ENCODE peak calls at places on chromosomes 3 and 15, in nine cellular contexts. P is upper lobe of left lung, O is esophagus muscularis mucosa, U is breast epithelium, I is SK-N-SH, Z is prostate gland, C is HepG2, V is GM23338, D is transverse colon. H is an unnamed sample.

GRCh38 chr15:84961114-84961452 is 20.6 kb upstream of the PDE8A start:
- DNase-seq in P (no peak), O (no peak), U (no peak), I (no peak), Z (no peak), C (no peak), V (peak), D (no peak), H (no peak)

GRCh38 chr15:28936481-28936881 is 50.7 kb downstream of the APBA2 start:
- DNase-seq in P (no peak), O (no peak), U (no peak), I (no peak), Z (no peak), C (no peak), V (no peak), D (no peak), H (peak)

GRCh38 chr15:93063292-93063671 is 25.7 kb downstream of the RGMA start:
- DNase-seq in P (no peak), O (no peak), U (no peak), I (no peak), Z (no peak), C (no peak), V (peak), D (no peak), H (no peak)

GRCh38 chr3:160804762-160805161 is 48.7 kb downstream of the PPM1L start:
- DNase-seq in P (no peak), O (no peak), U (no peak), I (peak), Z (no peak), C (no peak), V (peak), D (peak), H (peak)

GRCh38 chr15:31200735-31201151 is 99.2 kb upstream of the TRPM1 start:
- DNase-seq in P (peak), O (no peak), U (peak), I (peak), Z (peak), C (peak), V (peak), D (peak), H (peak)

GRCh38 chr15:85702321-85703230 is 92.1 kb downstream of the KLHL25 start:
- DNase-seq in P (no peak), O (no peak), U (no peak), I (no peak), Z (no peak), C (no peak), V (no peak), D (no peak), H (no peak)

GRCh38 chr3:16448691-16449090 is 64.8 kb downstream of the RFTN1 start:
- DNase-seq in P (peak), O (no peak), U (peak), I (no peak), Z (peak), C (no peak), V (peak), D (peak), H (peak)

GRCh38 chr15:67156426-67156825 is 91.0 kb downstream of the SMAD3 start:
- DNase-seq in P (no peak), O (no peak), U (no peak), I (no peak), Z (no peak), C (no peak), V (no peak), D (no peak), H (no peak)

GRCh38 chr3:45659661-45660566 is 29.3 kb upstream of the SACM1L start:
- DNase-seq in P (peak), O (no peak), U (peak), I (peak), Z (peak), C (peak), V (peak), D (peak), H (peak)

GRCh38 chr3:179276001-179276400 is 25.1 kb upstream of the KCNMB3 start:
- DNase-seq in P (no peak), O (peak), U (no peak), I (no peak), Z (no peak), C (no peak), V (no peak), D (no peak), H (no peak)

GRCh38 chr15:96153938-96154337 is 176.6 kb upstream of the NR2F2 start:
- DNase-seq in P (no peak), O (no peak), U (no peak), I (no peak), Z (no peak), C (no peak), V (no peak), D (no peak), H (no peak)

GRCh38 chr15:31098953-31099740 is 2.4 kb downstream of the TRPM1 start:
- DNase-seq in P (no peak), O (peak), U (no peak), I (no peak), Z (no peak), C (no peak), V (no peak), D (no peak), H (no peak)

GRCh38 chr3:195160257-195160898 is 110.6 kb downstream of the XXYLT1 start:
- DNase-seq in P (no peak), O (no peak), U (no peak), I (peak), Z (no peak), C (peak), V (no peak), D (no peak), H (no peak)

GRCh38 chr15:90883971-90884718 is at the start of gene FES:
- DNase-seq in P (peak), O (no peak), U (no peak), I (no peak), Z (no peak), C (no peak), V (peak), D (peak), H (peak)

GRCh38 chr15:90884719-90885431 is 571 bp downstream of the FES start:
- DNase-seq in P (no peak), O (no peak), U (no peak), I (no peak), Z (no peak), C (no peak), V (no peak), D (no peak), H (no peak)

GRCh38 chr15:90887037-90887481 is 2.8 kb downstream of the FES start:
- DNase-seq in P (no peak), O (no peak), U (no peak), I (no peak), Z (no peak), C (no peak), V (no peak), D (no peak), H (peak)

GRCh38 chr15:90886291-90886614 is 1.9 kb downstream of the FES start:
- DNase-seq in P (no peak), O (no peak), U (no peak), I (no peak), Z (no peak), C (no peak), V (no peak), D (no peak), H (no peak)

GRCh38 chr15:90885432-90886290 is 1.4 kb downstream of the FES start:
- DNase-seq in P (peak), O (peak), U (no peak), I (peak), Z (peak), C (no peak), V (peak), D (peak), H (peak)
- TF ChIP-seq POLR2AphosphoS5 in P (peak), O (no peak), U (peak), I (no peak), Z (peak), C (no peak), V (no peak), D (no peak), H (no peak)

DNA sequence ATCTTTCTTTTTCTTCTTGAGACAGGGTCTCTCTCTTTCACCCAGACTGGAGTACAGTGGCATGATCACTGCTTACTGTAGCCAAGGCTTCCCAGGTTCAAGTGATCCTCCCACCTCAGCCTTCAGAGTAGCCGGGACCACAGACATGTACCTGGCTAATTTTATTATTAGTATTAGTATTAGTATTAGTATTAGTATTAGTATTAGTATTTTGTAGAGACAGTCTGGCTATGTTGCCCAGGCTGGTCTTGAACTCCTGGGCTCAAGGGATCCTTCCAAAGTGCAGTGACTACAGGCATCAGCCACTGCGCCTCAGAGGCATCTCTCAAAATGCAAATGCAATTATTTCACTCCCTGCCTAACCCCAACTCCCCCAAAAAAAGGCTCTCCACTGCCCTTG is 1.7 kb downstream of the KIF7 start:
- DNase-seq in P (no peak), O (no peak), U (no peak), I (no peak), Z (no peak), C (no peak), V (no peak), D (no peak), H (peak)
- H3K4me3 ChIP-seq in P (no peak), O (no peak), U (no peak), I (peak), Z (no peak), C (no peak), V (no peak), D (no peak), H (no peak)

GRCh38 chr3:175591375-175591774 is 732.2 kb downstream of the NAALADL2 start:
- DNase-seq in P (no peak), O (no peak), U (no peak), I (no peak), Z (no peak), C (no peak), V (no peak), D (no peak), H (no peak)

GRCh38 chr3:175580318-175580717 is 721.2 kb downstream of the NAALADL2 start:
- DNase-seq in P (no peak), O (no peak), U (no peak), I (no peak), Z (no peak), C (no peak), V (no peak), D (no peak), H (no peak)

GRCh38 chr3:175590745-175591144 is 731.6 kb downstream of the NAALADL2 start:
- DNase-seq in P (no peak), O (no peak), U (no peak), I (no peak), Z (no peak), C (no peak), V (no peak), D (no peak), H (no peak)

DNA sequence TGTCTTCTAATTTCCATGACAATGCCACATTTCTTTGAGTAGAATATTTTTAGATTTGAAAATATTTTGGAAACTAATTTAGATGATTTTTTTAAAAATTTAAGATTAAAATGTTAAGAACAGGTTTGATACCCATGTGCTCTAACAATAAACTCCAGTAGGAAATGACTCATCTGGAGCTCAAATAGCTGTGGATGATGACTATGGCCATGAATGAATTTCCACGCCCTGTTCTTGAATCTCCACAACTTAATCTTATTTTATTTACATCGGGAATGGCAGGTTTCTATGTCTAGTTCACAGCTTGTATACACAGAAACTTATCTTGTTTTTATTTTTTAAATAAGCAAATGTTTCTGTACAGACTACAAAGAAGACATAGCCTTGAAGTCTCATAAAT is 726.8 kb downstream of the NAALADL2 start:
- DNase-seq in P (no peak), O (no peak), U (no peak), I (no peak), Z (no peak), C (no peak), V (no peak), D (no peak), H (no peak)
- H3K27ac ChIP-seq in P (no peak), O (no peak), U (no peak), I (no peak), Z (no peak), C (no peak), V (no peak), D (no peak), H (no peak)

DNA sequence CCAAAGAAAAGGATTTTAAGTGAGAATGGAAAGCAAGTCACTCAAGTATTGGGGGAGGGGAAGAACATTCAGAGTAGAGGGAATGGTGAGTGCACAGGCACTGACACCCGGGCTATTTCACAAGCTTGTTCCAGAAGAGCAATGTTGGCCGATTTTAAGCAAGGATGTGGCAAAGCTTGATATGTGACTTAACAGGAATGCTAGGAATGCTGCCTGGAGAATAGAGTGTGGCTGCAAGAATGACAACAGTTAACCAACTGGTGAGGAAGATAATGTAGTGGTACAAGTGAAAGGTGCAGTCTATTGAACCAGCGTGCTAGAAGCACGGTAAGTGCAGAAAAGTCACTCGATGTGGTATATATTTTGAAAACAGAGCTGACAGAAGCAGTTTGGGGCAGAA is 6.2 kb upstream of the CCDC80 start:
- DNase-seq in P (no peak), O (no peak), U (no peak), I (no peak), Z (no peak), C (peak), V (peak), D (no peak), H (no peak)
- TF ChIP-seq POLR2AphosphoS5 in P (peak), O (peak), U (no peak), I (no peak), Z (no peak), C (no peak), V (no peak), D (peak), H (no peak)

GRCh38 chr3:183116051-183116614 is 16.8 kb upstream of the MCCC1 start:
- DNase-seq in P (peak), O (no peak), U (no peak), I (peak), Z (peak), C (peak), V (peak), D (peak), H (no peak)
- H3K4me3 ChIP-seq in P (peak), O (no peak), U (no peak), I (no peak), Z (peak), C (peak), V (peak), D (no peak), H (no peak)

GRCh38 chr3:82294609-82295008 is 533.2 kb upstream of the GBE1 start:
- DNase-seq in P (no peak), O (no peak), U (no peak), I (no peak), Z (no peak), C (no peak), V (no peak), D (no peak), H (no peak)
- H3K27ac ChIP-seq in P (no peak), O (no peak), U (no peak), I (no peak), Z (no peak), C (no peak), V (no peak), D (no peak), H (no peak)